ENCODE peak calls at places on chromosomes 13 and 19, in five cellular contexts. T, N, A, R and Q are unnamed samples.
A peak's percentile ranks its signal among the peaks of the same experiment; 100 is the strongest.

GRCh38 chr13:31605076-31605858 is 134.1 kb upstream of the RXFP2 start:
- ATAC-seq in T (no peak), N (no peak), A (no peak), R (no peak), Q (no peak)

GRCh38 chr13:40087021-40088002 is 431.9 kb downstream of the COG6 start:
- ATAC-seq in T (no peak), N (no peak), A (no peak), R (no peak), Q (peak; percentile 54)

GRCh38 chr13:30334663-30335386 is 27.5 kb upstream of the KATNAL1 start:
- ATAC-seq in T (peak; percentile 61), N (no peak), A (no peak), R (peak; percentile 63), Q (peak; percentile 26)

GRCh38 chr13:28128030-28128429 is 10.3 kb upstream of the PAN3 start:
- ATAC-seq in T (no peak), N (no peak), A (no peak), R (no peak), Q (no peak)

GRCh38 chr19:11168568-11168967 is 13.0 kb upstream of the SPC24 start:
- ATAC-seq in T (no peak), N (peak; percentile 25), A (no peak), R (no peak), Q (peak; percentile 89)

GRCh38 chr19:4577020-4577782 is 17.7 kb upstream of the SEMA6B start:
- ATAC-seq in T (no peak), N (no peak), A (no peak), R (no peak), Q (no peak)

GRCh38 chr13:104460553-104460952 is 1394.3 kb upstream of the SLC10A2 start:
- ATAC-seq in T (no peak), N (no peak), A (no peak), R (no peak), Q (no peak)

GRCh38 chr19:39679791-39680168 is 24.1 kb downstream of the LGALS16 start:
- ATAC-seq in T (peak; percentile 61), N (no peak), A (peak; percentile 39), R (peak; percentile 13), Q (no peak)

GRCh38 chr19:532578-533484 is 1.3 kb downstream of the CDC34 start:
- ATAC-seq in T (peak; percentile 33), N (peak; percentile 63), A (no peak), R (no peak), Q (peak; percentile 0)

GRCh38 chr13:41304551-41304950 is 6.5 kb upstream of the NAA16 start:
- ATAC-seq in T (no peak), N (no peak), A (no peak), R (no peak), Q (no peak)

GRCh38 chr19:2574971-2575630 is 99.2 kb downstream of the GADD45B start:
- ATAC-seq in T (no peak), N (no peak), A (no peak), R (no peak), Q (no peak)

GRCh38 chr13:82829040-82829439 is 1053.2 kb downstream of the SLITRK1 start:
- ATAC-seq in T (no peak), N (no peak), A (no peak), R (no peak), Q (no peak)

GRCh38 chr13:79582896-79583295 is 101.9 kb downstream of the NDFIP2 start:
- ATAC-seq in T (no peak), N (no peak), A (no peak), R (no peak), Q (no peak)

GRCh38 chr19:55468054-55468393 is 3.5 kb upstream of the C19orf85 start:
- ATAC-seq in T (peak; percentile 19), N (peak; percentile 3), A (peak; percentile 34), R (peak; percentile 16), Q (peak; percentile 2)

GRCh38 chr13:50594276-50594970 is 249.1 kb downstream of the DLEU7 start:
- ATAC-seq in T (peak; percentile 83), N (no peak), A (peak; percentile 48), R (peak; percentile 65), Q (peak; percentile 54)

GRCh38 chr13:89568746-89569145 is 1778.7 kb upstream of the MIR17HG start:
- ATAC-seq in T (no peak), N (no peak), A (no peak), R (no peak), Q (no peak)

GRCh38 chr19:39846678-39847486 is 703 bp upstream of the FBL start:
- ATAC-seq in T (no peak), N (no peak), A (no peak), R (no peak), Q (no peak)

GRCh38 chr19:13231663-13232062 is 81.5 kb downstream of the IER2 start:
- ATAC-seq in T (no peak), N (no peak), A (no peak), R (no peak), Q (no peak)

GRCh38 chr13:101323601-101324000 is 92.7 kb downstream of the NALCN start:
- ATAC-seq in T (no peak), N (no peak), A (no peak), R (no peak), Q (no peak)

GRCh38 chr19:28596561-28597071 is 616.3 kb downstream of the UQCRFS1 start:
- ATAC-seq in T (no peak), N (no peak), A (no peak), R (no peak), Q (no peak)

GRCh38 chr13:30322428-30322827 is 15.1 kb upstream of the KATNAL1 start:
- ATAC-seq in T (no peak), N (no peak), A (no peak), R (no peak), Q (no peak)

GRCh38 chr19:18280247-18281081 is 958 bp downstream of the JUND start:
- ATAC-seq in T (peak; percentile 21), N (peak; percentile 64), A (peak; percentile 4), R (peak; percentile 6), Q (peak; percentile 58)

GRCh38 chr13:79831556-79831955 is 350.6 kb downstream of the NDFIP2 start:
- ATAC-seq in T (no peak), N (no peak), A (no peak), R (no peak), Q (no peak)

GRCh38 chr13:110018009-110018408 is 231.6 kb upstream of the IRS2 start:
- ATAC-seq in T (no peak), N (no peak), A (no peak), R (no peak), Q (no peak)

GRCh38 chr13:85241045-85241444 is 558.2 kb downstream of the SLITRK6 start:
- ATAC-seq in T (no peak), N (no peak), A (no peak), R (no peak), Q (no peak)

GRCh38 chr13:26423634-26424033 is 133.8 kb upstream of the WASF3 start:
- ATAC-seq in T (no peak), N (peak; percentile 83), A (no peak), R (no peak), Q (no peak)

GRCh38 chr19:34500656-34501120 is 19.1 kb downstream of the WTIP start:
- ATAC-seq in T (no peak), N (no peak), A (peak; percentile 26), R (no peak), Q (no peak)

GRCh38 chr19:49559928-49560327 is 20.4 kb downstream of the NOSIP start:
- ATAC-seq in T (peak; percentile 9), N (no peak), A (no peak), R (peak; percentile 14), Q (no peak)

GRCh38 chr13:77988355-77988754 is 69.7 kb upstream of the EDNRB start:
- ATAC-seq in T (no peak), N (no peak), A (no peak), R (no peak), Q (no peak)

GRCh38 chr13:29935309-29935981 is 85.0 kb upstream of the UBL3 start:
- ATAC-seq in T (peak; percentile 94), N (peak; percentile 55), A (peak; percentile 95), R (peak; percentile 90), Q (peak; percentile 53)

GRCh38 chr13:60572003-60572792 is 175.2 kb downstream of the TDRD3 start:
- ATAC-seq in T (no peak), N (no peak), A (no peak), R (no peak), Q (peak; percentile 22)

GRCh38 chr19:5217171-5217570 is 123.4 kb downstream of the PTPRS start:
- ATAC-seq in T (no peak), N (no peak), A (no peak), R (no peak), Q (no peak)

GRCh38 chr13:112911285-112911701 is 57.7 kb upstream of the MCF2L start:
- ATAC-seq in T (no peak), N (no peak), A (no peak), R (no peak), Q (no peak)

GRCh38 chr13:50082426-50083283 is 67.4 kb downstream of the KCNRG start:
- ATAC-seq in T (peak; percentile 78), N (peak; percentile 61), A (peak; percentile 71), R (peak; percentile 69), Q (peak; percentile 82)

GRCh38 chr19:16141043-16141442 is 2.4 kb upstream of the HSH2D start:
- ATAC-seq in T (no peak), N (no peak), A (no peak), R (peak; percentile 20), Q (peak; percentile 19)